ENCODE peak calls at places on chromosomes 4 and X, in ten cellular contexts. R, T, N, J, G, K, O, A, H and P are unnamed samples.

GRCh38 chr4:80568891-80569290 is 233.4 kb downstream of the CFAP299 start:
- DNase-seq in H (no peak), A (no peak), J (no peak), O (no peak), G (no peak), N (no peak), T (no peak), K (no peak), R (peak), P (no peak)

GRCh38 chrX:9906919-9907318 is 60.2 kb upstream of the CLDN34 start:
- DNase-seq in A (no peak), O (no peak), R (peak), K (no peak), J (no peak), T (no peak), N (no peak), H (no peak), G (no peak), P (no peak)

GRCh38 chr4:38237139-38237538 is 276.9 kb downstream of the PTTG2 start:
- DNase-seq in A (peak), K (peak), J (no peak), T (no peak), G (no peak), O (peak), H (no peak), N (peak), R (no peak), P (no peak)

GRCh38 chr4:24570172-24570571 is 14.2 kb downstream of the DHX15 start:
- DNase-seq in K (no peak), O (no peak), T (no peak), R (no peak), N (no peak), J (no peak), A (no peak), H (no peak), G (no peak), P (no peak)

GRCh38 chr4:42371306-42372063 is 25.8 kb upstream of the SHISA3 start:
- DNase-seq in H (no peak), O (peak), T (no peak), R (peak), A (no peak), N (peak), J (no peak), G (no peak), K (peak), P (peak)

GRCh38 chr4:119026662-119027444 is 108.8 kb upstream of the MYOZ2 start:
- DNase-seq in N (no peak), O (no peak), T (peak), R (no peak), G (peak), H (no peak), J (no peak), A (no peak), K (peak), P (no peak)

GRCh38 chr4:1834047-1834769 is 21.7 kb downstream of the LETM1 start:
- DNase-seq in R (no peak), J (no peak), A (no peak), N (no peak), T (no peak), K (no peak), H (no peak), O (no peak), G (no peak), P (peak)

GRCh38 chr4:41396869-41397268 is 140.1 kb downstream of the UCHL1 start:
- DNase-seq in R (no peak), G (no peak), J (no peak), N (no peak), T (no peak), O (no peak), H (no peak), A (no peak), K (no peak), P (no peak)

GRCh38 chr4:81454498-81454897 is 17.2 kb downstream of the RASGEF1B start:
- DNase-seq in A (no peak), K (peak), G (no peak), H (no peak), O (no peak), N (no peak), R (no peak), T (no peak), J (no peak), P (no peak)

GRCh38 chrX:63417649-63418048 is 66.5 kb upstream of the SPIN4 start:
- DNase-seq in G (no peak), O (no peak), J (no peak), R (no peak), H (no peak), T (no peak), N (no peak), A (no peak), K (no peak), P (no peak)

GRCh38 chrX:17549005-17549685 is 174.1 kb downstream of the NHS start:
- DNase-seq in R (peak), H (peak), A (no peak), J (no peak), T (no peak), K (no peak), G (no peak), O (no peak), N (peak), P (no peak)

GRCh38 chr4:80134936-80135701 is 62.1 kb upstream of the ANTXR2 start:
- DNase-seq in T (no peak), N (peak), G (no peak), J (no peak), R (no peak), K (no peak), O (peak), H (no peak), A (no peak), P (no peak)

GRCh38 chrX:129629837-129630236 is 24.9 kb downstream of the APLN start:
- DNase-seq in N (no peak), K (no peak), G (peak), H (no peak), A (no peak), O (no peak), J (no peak), T (no peak), R (no peak), P (no peak)

GRCh38 chr4:153166971-153167501 is 37.2 kb upstream of the TRIM2 start:
- DNase-seq in K (peak), R (no peak), T (peak), G (no peak), J (no peak), A (no peak), N (peak), H (no peak), O (no peak), P (no peak)

GRCh38 chr4:188372051-188372450 is 232.8 kb downstream of the TRIML1 start:
- DNase-seq in A (peak), G (no peak), K (peak), N (peak), H (no peak), J (no peak), O (peak), T (no peak), R (no peak), P (no peak)

GRCh38 chr4:100106982-100107381 is 83.3 kb downstream of the DDIT4L start:
- DNase-seq in K (no peak), N (no peak), R (no peak), O (no peak), J (no peak), H (no peak), T (no peak), A (no peak), G (no peak), P (no peak)

GRCh38 chrX:46575991-46576392 is 2.4 kb downstream of the CHST7 start:
- DNase-seq in A (no peak), N (no peak), G (peak), J (no peak), K (peak), H (no peak), R (peak), O (no peak), T (peak), P (no peak)

GRCh38 chr4:88378691-88379559 is at the start of gene HERC6:
- DNase-seq in K (peak), T (peak), A (peak), J (peak), R (peak), N (peak), H (peak), G (peak), O (peak), P (peak)

GRCh38 chr4:82988323-82988832 is 22.2 kb downstream of the LIN54 start:
- DNase-seq in K (peak), H (no peak), O (peak), T (no peak), G (no peak), J (no peak), N (peak), R (no peak), A (peak), P (no peak)

GRCh38 chrX:46577116-46578005 is 3.8 kb downstream of the CHST7 start:
- DNase-seq in T (no peak), H (no peak), J (no peak), R (no peak), G (no peak), N (no peak), O (no peak), A (no peak), K (peak), P (no peak)

GRCh38 chr4:7874838-7875237 is 64.8 kb downstream of the AFAP1 start:
- DNase-seq in O (no peak), G (no peak), A (no peak), H (no peak), R (no peak), J (no peak), T (no peak), N (no peak), K (no peak), P (no peak)

GRCh38 chr4:14375816-14376215 is 626.5 kb upstream of the CPEB2 start:
- DNase-seq in G (no peak), H (no peak), K (peak), A (no peak), J (no peak), T (no peak), N (peak), R (no peak), O (no peak), P (no peak)

GRCh38 chr4:71029504-71029903 is 36.1 kb downstream of the DCK start:
- DNase-seq in H (no peak), K (no peak), J (no peak), G (no peak), N (no peak), A (no peak), T (no peak), O (no peak), R (peak), P (no peak)

GRCh38 chr4:109334129-109334528 is 31.7 kb upstream of the COL25A1 start:
- DNase-seq in R (no peak), J (no peak), K (no peak), H (no peak), G (no peak), O (no peak), A (no peak), T (no peak), N (no peak), P (no peak)

GRCh38 chr4:108433832-108434231 is 186.5 kb upstream of the RPL34 start:
- DNase-seq in G (no peak), J (no peak), K (peak), O (peak), H (no peak), T (no peak), N (peak), R (no peak), A (peak), P (no peak)

GRCh38 chr4:183722738-183723560 is 63.9 kb downstream of the TRAPPC11 start:
- DNase-seq in G (no peak), T (peak), A (no peak), K (peak), N (peak), R (peak), J (peak), O (no peak), H (peak), P (peak)

GRCh38 chr4:81255524-81255923 is 40.5 kb upstream of the PRKG2 start:
- DNase-seq in H (no peak), G (no peak), R (no peak), N (peak), T (no peak), A (peak), J (no peak), O (peak), K (peak), P (no peak)

GRCh38 chr4:18695733-18696527 is 674.4 kb upstream of the LCORL start:
- DNase-seq in A (no peak), N (no peak), G (no peak), O (no peak), J (no peak), R (peak), T (no peak), K (no peak), H (no peak), P (no peak)
- TF ChIP-seq CTCF in A (peak), N (no peak), G (no peak), O (no peak), J (no peak), R (peak), T (no peak), K (no peak), H (no peak), P (peak)

DNA sequence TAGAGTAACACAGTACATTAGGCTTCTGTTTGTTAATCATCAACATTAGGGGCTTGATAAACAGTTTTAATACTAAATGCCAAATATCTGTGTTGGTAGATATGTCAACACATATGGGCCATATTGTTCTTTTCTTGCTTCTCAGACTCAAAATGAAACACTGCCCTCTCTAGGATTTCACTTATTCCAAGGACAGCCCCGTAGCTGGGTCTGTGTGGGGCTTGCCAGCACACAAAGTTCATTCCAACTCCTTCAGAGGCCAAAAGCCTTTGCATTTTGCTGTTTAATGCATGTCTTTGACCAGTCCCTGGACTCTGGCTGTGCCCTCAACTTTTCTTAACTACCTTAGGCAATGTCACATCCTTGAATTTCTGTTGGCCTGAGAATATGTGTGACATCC is 102.0 kb upstream of the ZNF827 start:
- DNase-seq in A (no peak), N (no peak), T (no peak), K (no peak), R (no peak), O (no peak), J (no peak), H (no peak), G (no peak), P (no peak)
- TF ChIP-seq CTCF in A (no peak), N (no peak), T (no peak), K (no peak), R (no peak), O (no peak), J (no peak), H (no peak), G (no peak), P (no peak)

GRCh38 chrX:13076176-13076956 is 31.9 kb upstream of the FAM9C start:
- DNase-seq in K (no peak), O (no peak), J (no peak), A (no peak), H (no peak), T (no peak), N (no peak), R (no peak), G (no peak), P (peak)
- TF ChIP-seq CTCF in K (no peak), O (no peak), J (no peak), A (no peak), H (no peak), T (no peak), N (no peak), R (no peak), G (no peak), P (no peak)

DNA sequence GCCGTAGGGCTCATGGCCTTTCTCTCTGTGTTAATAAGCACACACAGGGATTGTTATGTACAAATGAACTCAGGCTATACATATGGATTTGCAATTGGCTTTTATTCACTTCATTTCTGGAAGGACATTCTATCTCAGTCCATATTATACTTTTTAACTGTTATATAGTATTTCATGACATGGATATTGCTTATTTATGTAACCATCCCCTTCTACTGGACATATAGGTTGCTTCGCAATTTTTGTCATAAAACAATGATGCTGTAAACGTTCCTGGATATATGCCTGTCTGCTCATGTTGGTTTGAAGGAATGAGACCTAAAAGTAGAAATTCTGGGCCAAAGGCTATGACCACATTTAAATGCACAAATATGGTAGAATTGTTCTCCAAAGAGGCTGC is 158.1 kb downstream of the BCOR start:
- DNase-seq in O (no peak), N (no peak), K (no peak), R (no peak), H (no peak), A (no peak), G (no peak), T (no peak), J (no peak), P (no peak)
- TF ChIP-seq CTCF in O (no peak), N (no peak), K (no peak), R (no peak), H (no peak), A (no peak), G (no peak), T (no peak), J (no peak), P (no peak)

GRCh38 chr4:138834029-138834428 is 181.6 kb upstream of the NOCT start:
- DNase-seq in A (no peak), T (no peak), K (no peak), N (no peak), R (no peak), G (no peak), H (no peak), J (no peak), O (no peak), P (no peak)

GRCh38 chr4:138832563-138832962 is 183.0 kb upstream of the NOCT start:
- DNase-seq in T (no peak), N (no peak), K (no peak), G (no peak), O (no peak), H (no peak), A (no peak), R (no peak), J (no peak), P (no peak)

GRCh38 chr4:138838251-138838650 is 177.3 kb upstream of the NOCT start:
- DNase-seq in A (no peak), K (no peak), T (no peak), R (no peak), O (no peak), H (no peak), J (no peak), G (no peak), N (no peak), P (no peak)

GRCh38 chr4:138839574-138839973 is 176.0 kb upstream of the NOCT start:
- DNase-seq in N (no peak), R (no peak), G (no peak), A (no peak), J (no peak), H (no peak), T (no peak), O (no peak), K (no peak), P (no peak)

DNA sequence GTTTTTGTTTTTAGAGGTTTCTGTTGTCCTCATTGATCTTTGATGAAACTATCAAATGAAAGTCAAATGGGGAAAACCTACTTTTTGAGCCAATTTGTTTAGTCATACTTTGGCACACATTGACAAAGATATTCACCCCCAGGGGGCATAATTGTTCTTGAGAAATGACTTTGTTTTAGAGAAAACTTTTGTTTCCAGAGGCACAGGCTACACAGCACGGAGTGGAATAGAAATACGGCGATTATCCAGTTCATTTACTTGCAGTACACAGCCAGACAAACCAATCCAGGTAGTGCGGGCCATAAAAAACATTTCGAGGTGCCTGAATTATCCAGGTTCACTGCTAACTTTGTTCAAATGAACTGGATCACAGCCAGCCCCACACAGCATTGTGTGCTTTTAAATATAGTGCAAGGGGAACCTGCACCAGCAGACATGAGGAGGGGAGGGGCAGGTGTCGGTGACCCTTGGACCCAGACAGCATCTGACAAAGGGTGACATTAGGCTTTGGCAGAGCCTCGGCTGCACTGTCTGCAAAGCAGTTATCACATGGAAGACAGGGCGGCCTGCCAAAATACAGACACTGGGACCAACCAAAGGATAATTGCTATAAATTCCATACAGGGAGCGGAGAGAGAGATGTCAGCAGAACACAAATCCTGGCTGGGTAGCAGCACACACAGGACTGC is 179.6 kb upstream of the NOCT start:
- DNase-seq in G (no peak), A (no peak), J (no peak), H (no peak), N (peak), O (no peak), K (peak), T (no peak), R (no peak), P (no peak)
- TF ChIP-seq CTCF in G (no peak), A (no peak), J (no peak), H (no peak), N (no peak), O (no peak), K (no peak), T (no peak), R (no peak), P (no peak)

GRCh38 chr4:3243066-3243775 is 5.7 kb upstream of the MSANTD1 start:
- DNase-seq in T (no peak), O (no peak), R (no peak), A (no peak), J (no peak), H (no peak), K (no peak), N (no peak), G (no peak), P (no peak)

GRCh38 chr4:3239998-3240920 is 8.7 kb upstream of the MSANTD1 start:
- DNase-seq in G (no peak), J (no peak), H (no peak), A (no peak), R (no peak), O (no peak), N (no peak), K (no peak), T (no peak), P (no peak)

GRCh38 chr4:3240936-3241522 is 7.9 kb upstream of the MSANTD1 start:
- DNase-seq in T (no peak), G (no peak), H (no peak), O (no peak), R (no peak), N (no peak), K (no peak), J (no peak), A (no peak), P (no peak)

GRCh38 chr4:3244002-3244401 is 5.0 kb upstream of the MSANTD1 start:
- DNase-seq in N (no peak), A (no peak), R (no peak), J (no peak), H (no peak), K (no peak), O (no peak), T (no peak), G (no peak), P (no peak)

GRCh38 chr4:3241905-3242304 is 7.1 kb upstream of the MSANTD1 start:
- DNase-seq in T (peak), K (peak), N (peak), R (no peak), G (no peak), H (no peak), J (no peak), A (no peak), O (peak), P (no peak)
- TF ChIP-seq CTCF in T (no peak), K (no peak), N (no peak), R (no peak), G (no peak), H (no peak), J (no peak), A (no peak), O (no peak), P (no peak)

GRCh38 chrX:74232859-74233258 is 71.1 kb upstream of the ZCCHC13 start:
- DNase-seq in R (no peak), N (peak), T (no peak), J (no peak), A (no peak), G (no peak), O (no peak), H (no peak), K (peak), P (no peak)
- TF ChIP-seq CTCF in R (peak), N (no peak), T (no peak), J (peak), A (peak), G (no peak), O (no peak), H (no peak), K (no peak), P (no peak)

DNA sequence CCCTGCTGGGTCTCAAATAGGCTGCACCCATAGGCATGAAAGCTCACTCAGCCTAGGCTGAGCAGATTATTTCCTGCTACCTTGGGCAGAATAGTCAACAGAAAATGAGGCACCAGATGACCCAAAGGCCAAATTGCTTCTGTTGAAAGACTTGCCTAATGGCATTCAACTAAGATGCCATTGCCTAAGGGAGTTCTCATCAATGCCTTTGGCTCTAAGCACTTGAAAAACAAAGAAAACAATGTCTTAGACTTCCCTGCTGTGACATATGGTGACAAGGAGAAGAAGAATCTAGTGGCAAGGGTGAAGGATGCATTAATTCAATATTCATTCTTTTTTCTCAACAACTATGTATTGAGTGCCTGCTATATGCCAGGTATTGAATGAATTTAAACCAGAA is 25.7 kb upstream of the PCDH19 start:
- DNase-seq in R (no peak), K (no peak), G (no peak), A (no peak), N (no peak), T (no peak), J (no peak), H (no peak), O (no peak), P (no peak)
- TF ChIP-seq CTCF in R (no peak), K (no peak), G (no peak), A (no peak), N (no peak), T (no peak), J (no peak), H (no peak), O (no peak), P (no peak)